ENCODE peak calls at places on chromosomes 1 and 21, in five cellular contexts. V is heart left ventricle; K is occipital lobe; E is RWPE1; F is stimulated activated naive CD8-positive, alpha-beta T cell treated with anti-CD3 and anti-CD28 coated beads, Interleukin-15, amount 100 ng/mL, for 72 hours. X is an unnamed sample.

GRCh38 chr1:6490181-6491075 is 1.0 kb downstream of the PLEKHG5 start:
- DNase-seq in V (peak; percentile 62), K (no peak), E (peak; percentile 71), F (peak; percentile 69), X (peak; percentile 64)

GRCh38 chr21:44006017-44006624 is 6.0 kb upstream of the TRAPPC10 start:
- DNase-seq in V (peak; percentile 59), K (no peak), E (peak; percentile 81), F (no peak), X (no peak)

GRCh38 chr1:171300401-171300800 is 13.6 kb upstream of the FMO4 start:
- DNase-seq in V (no peak), K (no peak), E (no peak), F (no peak), X (no peak)

GRCh38 chr1:101128211-101128727 is 102.7 kb upstream of the DPH5 start:
- DNase-seq in V (no peak), K (no peak), E (no peak), F (no peak), X (no peak)

GRCh38 chr1:61436491-61437120 is 288.3 kb downstream of the TM2D1 start:
- DNase-seq in V (no peak), K (no peak), E (no peak), F (no peak), X (peak; percentile 22)

GRCh38 chr1:36947384-36947783 is 86.9 kb downstream of the GRIK3 start:
- DNase-seq in V (no peak), K (no peak), E (no peak), F (no peak), X (no peak)

GRCh38 chr1:92709738-92710137 is 75.2 kb downstream of the EVI5 start:
- DNase-seq in V (no peak), K (no peak), E (peak; percentile 34), F (no peak), X (no peak)

GRCh38 chr1:32701951-32702598 is 495 bp downstream of the SYNC start:
- DNase-seq in V (peak; percentile 79), K (no peak), E (no peak), F (no peak), X (no peak)

GRCh38 chr1:17120962-17121837 is 1.9 kb upstream of the PADI2 start:
- DNase-seq in V (no peak), K (no peak), E (no peak), F (no peak), X (no peak)

GRCh38 chr1:153693466-153693865 is 15.0 kb downstream of the NPR1 start:
- DNase-seq in V (no peak), K (no peak), E (no peak), F (no peak), X (no peak)